ENCODE peak calls at places on chromosomes 13 and 19, in eight cellular contexts. Y is activated CD4-positive, CD25-positive, alpha-beta regulatory T cell; B is left ventricle myocardium inferior; H is central memory CD4-positive, alpha-beta T cell; W is stimulated activated effector memory CD8-positive, alpha-beta T cell treated with anti-CD3 and anti-CD28 coated beads, Interleukin-12 subunit alpha, Interleukin-12 subunit beta, amount 100 ng/mL, for 72 hours; X is stimulated activated naive CD8-positive, alpha-beta T cell treated with anti-CD3 and anti-CD28 coated beads, Interleukin-15, amount 100 ng/mL, for 72 hours; L is AG20443; I is mesothelial cell of epicardium. J is an unnamed sample.

GRCh38 chr13:113999618-113999910 is 25.7 kb upstream of the C13orf46 start:
- DNase-seq in Y (no peak), B (no peak), H (no peak), W (no peak), X (no peak), L (no peak), I (no peak), J (peak)

GRCh38 chr13:34334984-34335661 is 517.2 kb downstream of the RFC3 start:
- DNase-seq in Y (no peak), B (no peak), H (no peak), W (no peak), X (no peak), L (peak), I (no peak), J (no peak)

GRCh38 chr19:50380767-50381166 is 3.4 kb upstream of the POLD1 start:
- DNase-seq in Y (no peak), B (no peak), H (no peak), W (no peak), X (no peak), L (no peak), I (no peak), J (no peak)

GRCh38 chr13:98026457-98026857 is 73.0 kb downstream of the IPO5 start:
- DNase-seq in Y (no peak), B (no peak), H (no peak), W (no peak), X (no peak), L (peak), I (no peak), J (no peak)

GRCh38 chr13:95185851-95186250 is 115.4 kb downstream of the ABCC4 start:
- DNase-seq in Y (peak), B (no peak), H (peak), W (no peak), X (peak), L (no peak), I (no peak), J (no peak)

GRCh38 chr13:87821512-87821911 is 150.3 kb downstream of the SLITRK5 start:
- DNase-seq in Y (no peak), B (no peak), H (no peak), W (no peak), X (no peak), L (no peak), I (no peak), J (no peak)

GRCh38 chr13:97600438-97601080 is 166.6 kb downstream of the RAP2A start:
- DNase-seq in Y (no peak), B (no peak), H (no peak), W (no peak), X (no peak), L (no peak), I (no peak), J (no peak)

GRCh38 chr19:6769006-6769637 is 1.9 kb upstream of the SH2D3A start:
- DNase-seq in Y (no peak), B (no peak), H (no peak), W (no peak), X (no peak), L (peak), I (no peak), J (no peak)

GRCh38 chr19:1136201-1136600 is 32.4 kb downstream of the GPX4 start:
- DNase-seq in Y (no peak), B (no peak), H (no peak), W (no peak), X (no peak), L (no peak), I (no peak), J (no peak)

GRCh38 chr19:12701596-12702282 is 5.3 kb upstream of the FBXW9 start:
- DNase-seq in Y (no peak), B (no peak), H (no peak), W (no peak), X (no peak), L (no peak), I (no peak), J (no peak)

GRCh38 chr13:30107126-30107525 is 200.2 kb downstream of the KATNAL1 start:
- DNase-seq in Y (no peak), B (no peak), H (no peak), W (no peak), X (no peak), L (no peak), I (no peak), J (no peak)

GRCh38 chr13:89749888-89750287 is 1597.6 kb upstream of the MIR17HG start:
- DNase-seq in Y (no peak), B (no peak), H (no peak), W (no peak), X (no peak), L (no peak), I (no peak), J (no peak)

GRCh38 chr19:45771331-45771933 is 2.4 kb upstream of the SIX5 start:
- DNase-seq in Y (no peak), B (no peak), H (no peak), W (no peak), X (no peak), L (no peak), I (no peak), J (no peak)

GRCh38 chr19:372306-372890 is 27.8 kb upstream of the MIER2 start:
- DNase-seq in Y (no peak), B (peak), H (no peak), W (no peak), X (no peak), L (peak), I (no peak), J (peak)

GRCh38 chr19:20247016-20247683 is 80.1 kb downstream of the ZNF486 start:
- DNase-seq in Y (no peak), B (peak), H (peak), W (no peak), X (peak), L (peak), I (no peak), J (no peak)

GRCh38 chr19:489418-490196 is 6.7 kb upstream of the MADCAM1 start:
- DNase-seq in Y (no peak), B (no peak), H (no peak), W (no peak), X (no peak), L (peak), I (no peak), J (peak)

GRCh38 chr13:21675095-21676007 is 4.5 kb downstream of the FGF9 start:
- DNase-seq in Y (no peak), B (peak), H (peak), W (peak), X (peak), L (peak), I (no peak), J (no peak)

GRCh38 chr13:104809483-104809882 is 1726.0 kb downstream of the EFNB2 start:
- DNase-seq in Y (no peak), B (no peak), H (no peak), W (no peak), X (no peak), L (peak), I (no peak), J (no peak)

GRCh38 chr13:73579574-73580274 is 520.9 kb downstream of the KLF5 start:
- DNase-seq in Y (no peak), B (no peak), H (no peak), W (no peak), X (no peak), L (no peak), I (no peak), J (no peak)

GRCh38 chr19:57310792-57311191 is 9.5 kb upstream of the ZNF543 start:
- DNase-seq in Y (no peak), B (no peak), H (no peak), W (no peak), X (no peak), L (no peak), I (no peak), J (no peak)

GRCh38 chr19:1134431-1134830 is 30.6 kb downstream of the GPX4 start:
- DNase-seq in Y (no peak), B (no peak), H (no peak), W (no peak), X (no peak), L (no peak), I (no peak), J (no peak)

GRCh38 chr19:48255376-48256303 is at the start of gene CARD8:
- DNase-seq in Y (peak), B (peak), H (peak), W (peak), X (peak), L (peak), I (peak), J (peak)

GRCh38 chr13:78576266-78576665 is 27.1 kb downstream of the POU4F1 start:
- DNase-seq in Y (no peak), B (no peak), H (no peak), W (no peak), X (no peak), L (no peak), I (no peak), J (no peak)

GRCh38 chr13:97223711-97224461 is 1.8 kb downstream of the MBNL2 start:
- DNase-seq in Y (no peak), B (peak), H (peak), W (peak), X (no peak), L (peak), I (no peak), J (peak)

GRCh38 chr13:48976677-48977625 is 1.2 kb downstream of the FNDC3A start:
- DNase-seq in Y (no peak), B (no peak), H (no peak), W (no peak), X (no peak), L (no peak), I (no peak), J (no peak)

GRCh38 chr19:8017808-8018207 is 12.4 kb upstream of the ELAVL1 start:
- DNase-seq in Y (peak), B (no peak), H (peak), W (no peak), X (peak), L (no peak), I (no peak), J (no peak)

GRCh38 chr19:16355293-16356043 is 30.8 kb downstream of the KLF2 start:
- DNase-seq in Y (no peak), B (peak), H (peak), W (no peak), X (no peak), L (no peak), I (no peak), J (no peak)

GRCh38 chr19:2517881-2518601 is 42.1 kb downstream of the GADD45B start:
- DNase-seq in Y (no peak), B (no peak), H (no peak), W (no peak), X (no peak), L (no peak), I (peak), J (no peak)

GRCh38 chr13:28679628-28680027 is 20.7 kb downstream of the POMP start:
- DNase-seq in Y (no peak), B (no peak), H (no peak), W (no peak), X (no peak), L (peak), I (no peak), J (no peak)

J was measured in aorta.